ENCODE peak calls at places on chromosomes 3 and 15, in six cellular contexts. N, A, Z, H, E and I are unnamed samples.

GRCh38 chr15:90031231-90031791 is 30.2 kb downstream of the ZNF710 start:
- DNase-seq in N (no peak), A (peak; percentile 90), Z (no peak), H (no peak), E (no peak), I (peak; percentile 12)

GRCh38 chr15:49847436-49847835 is 226.6 kb downstream of the DTWD1 start:
- DNase-seq in N (peak; percentile 76), A (peak; percentile 77), Z (no peak), H (no peak), E (no peak), I (no peak)

GRCh38 chr15:89647191-89647851 is 7.9 kb downstream of the KIF7 start:
- DNase-seq in N (no peak), A (peak; percentile 67), Z (peak; percentile 15), H (peak; percentile 85), E (no peak), I (no peak)

GRCh38 chr3:136984837-136985236 is 27.1 kb downstream of the IL20RB start:
- DNase-seq in N (peak; percentile 35), A (peak; percentile 35), Z (no peak), H (no peak), E (no peak), I (no peak)

GRCh38 chr15:33735637-33736247 is 232.6 kb upstream of the CHRM5 start:
- DNase-seq in N (no peak), A (peak; percentile 60), Z (peak; percentile 41), H (peak; percentile 60), E (no peak), I (no peak)

GRCh38 chr3:61927332-61927731 is 366.0 kb downstream of the PTPRG start:
- DNase-seq in N (peak; percentile 93), A (peak; percentile 80), Z (no peak), H (no peak), E (no peak), I (no peak)

GRCh38 chr15:81977464-81977863 is 68.4 kb downstream of the MEX3B start:
- DNase-seq in N (no peak), A (no peak), Z (no peak), H (no peak), E (no peak), I (no peak)

GRCh38 chr3:132006605-132007204 is 28.1 kb downstream of the CPNE4 start:
- DNase-seq in N (no peak), A (peak; percentile 62), Z (peak; percentile 41), H (peak; percentile 68), E (no peak), I (no peak)

GRCh38 chr3:48587686-48588085 is 7.4 kb downstream of the COL7A1 start:
- DNase-seq in N (no peak), A (no peak), Z (no peak), H (no peak), E (no peak), I (no peak)

GRCh38 chr15:55387027-55387426 is 21.1 kb downstream of the CCPG1 start:
- DNase-seq in N (no peak), A (peak; percentile 11), Z (no peak), H (no peak), E (no peak), I (no peak)

GRCh38 chr3:42071720-42072582 is 19.2 kb upstream of the TRAK1 start:
- DNase-seq in N (peak; percentile 73), A (peak; percentile 80), Z (peak; percentile 57), H (peak; percentile 74), E (no peak), I (peak; percentile 64)

GRCh38 chr15:47811160-47811559 is 93.9 kb downstream of the SEMA6D start:
- DNase-seq in N (no peak), A (no peak), Z (no peak), H (no peak), E (no peak), I (no peak)

GRCh38 chr3:70108072-70108471 is 108.5 kb downstream of the SAMMSON start:
- DNase-seq in N (no peak), A (peak; percentile 20), Z (peak; percentile 41), H (peak; percentile 87), E (no peak), I (no peak)

GRCh38 chr15:25863067-25863967 is at the start of gene ATP10A:
- DNase-seq in N (peak; percentile 61), A (peak; percentile 62), Z (peak; percentile 71), H (peak; percentile 77), E (no peak), I (no peak)

GRCh38 chr3:41907330-41908073 is 54.4 kb downstream of the ULK4 start:
- DNase-seq in N (peak; percentile 47), A (peak; percentile 55), Z (no peak), H (no peak), E (no peak), I (no peak)

GRCh38 chr15:40773496-40773895 is 3.7 kb downstream of the C15orf62 start:
- DNase-seq in N (no peak), A (no peak), Z (no peak), H (no peak), E (no peak), I (no peak)